ENCODE peak calls at places on chromosomes 2 and 18, in nine cellular contexts. One of them, this sample, is unnamed.

GRCh38 chr2:68936462-68936861 is 16.2 kb downstream of the GKN2 start:
- DNase-seq in RWPE1: peak
- DNase-seq in NB4: no peak
- DNase-seq in fibroblast of lung: no peak
- DNase-seq in brain microvascular endothelial cell: peak
- DNase-seq in upper lobe of right lung: no peak
- DNase-seq in mesothelial cell of epicardium: no peak
- DNase-seq in psoas muscle: no peak
- DNase-seq in astrocyte: peak
- DNase-seq in this sample: peak

GRCh38 chr2:10883880-10884529 is 27.7 kb upstream of the KCNF1 start:
- DNase-seq in brain microvascular endothelial cell: no peak
- DNase-seq in fibroblast of lung: no peak
- DNase-seq in astrocyte: no peak
- DNase-seq in psoas muscle: no peak
- DNase-seq in upper lobe of right lung: no peak
- DNase-seq in NB4: no peak
- DNase-seq in mesothelial cell of epicardium: no peak
- DNase-seq in RWPE1: no peak
- DNase-seq in this sample: no peak

GRCh38 chr2:104404546-104404945 is 449.4 kb upstream of the POU3F3 start:
- DNase-seq in mesothelial cell of epicardium: no peak
- DNase-seq in NB4: no peak
- DNase-seq in RWPE1: no peak
- DNase-seq in psoas muscle: no peak
- DNase-seq in astrocyte: no peak
- DNase-seq in upper lobe of right lung: no peak
- DNase-seq in fibroblast of lung: no peak
- DNase-seq in brain microvascular endothelial cell: no peak
- DNase-seq in this sample: no peak

GRCh38 chr2:66466435-66466834 is 31.5 kb downstream of the MEIS1 start:
- DNase-seq in mesothelial cell of epicardium: no peak
- DNase-seq in NB4: no peak
- DNase-seq in brain microvascular endothelial cell: no peak
- DNase-seq in upper lobe of right lung: no peak
- DNase-seq in psoas muscle: no peak
- DNase-seq in astrocyte: no peak
- DNase-seq in fibroblast of lung: no peak
- DNase-seq in RWPE1: no peak
- DNase-seq in this sample: no peak

GRCh38 chr2:873651-874580 is 76.7 kb upstream of the SNTG2 start:
- DNase-seq in psoas muscle: no peak
- DNase-seq in fibroblast of lung: no peak
- DNase-seq in astrocyte: no peak
- DNase-seq in upper lobe of right lung: peak
- DNase-seq in brain microvascular endothelial cell: no peak
- DNase-seq in mesothelial cell of epicardium: no peak
- DNase-seq in NB4: no peak
- DNase-seq in RWPE1: no peak
- DNase-seq in this sample: no peak

GRCh38 chr2:98650998-98651397 is 42.6 kb downstream of the UNC50 start:
- DNase-seq in mesothelial cell of epicardium: no peak
- DNase-seq in brain microvascular endothelial cell: no peak
- DNase-seq in upper lobe of right lung: no peak
- DNase-seq in psoas muscle: no peak
- DNase-seq in RWPE1: no peak
- DNase-seq in astrocyte: no peak
- DNase-seq in NB4: no peak
- DNase-seq in fibroblast of lung: no peak
- DNase-seq in this sample: no peak

GRCh38 chr18:4284528-4284927 is 170.6 kb downstream of the DLGAP1 start:
- DNase-seq in mesothelial cell of epicardium: no peak
- DNase-seq in upper lobe of right lung: no peak
- DNase-seq in fibroblast of lung: no peak
- DNase-seq in RWPE1: no peak
- DNase-seq in brain microvascular endothelial cell: no peak
- DNase-seq in astrocyte: no peak
- DNase-seq in NB4: no peak
- DNase-seq in psoas muscle: no peak
- DNase-seq in this sample: no peak

GRCh38 chr18:63199743-63200241 is 119.8 kb downstream of the BCL2 start:
- DNase-seq in upper lobe of right lung: no peak
- DNase-seq in fibroblast of lung: no peak
- DNase-seq in psoas muscle: no peak
- DNase-seq in NB4: no peak
- DNase-seq in brain microvascular endothelial cell: no peak
- DNase-seq in mesothelial cell of epicardium: no peak
- DNase-seq in astrocyte: no peak
- DNase-seq in RWPE1: no peak
- DNase-seq in this sample: no peak

GRCh38 chr2:187091664-187092063 is 242.7 kb upstream of the ZSWIM2 start:
- DNase-seq in mesothelial cell of epicardium: no peak
- DNase-seq in RWPE1: no peak
- DNase-seq in astrocyte: peak
- DNase-seq in NB4: no peak
- DNase-seq in brain microvascular endothelial cell: no peak
- DNase-seq in psoas muscle: no peak
- DNase-seq in fibroblast of lung: no peak
- DNase-seq in upper lobe of right lung: no peak
- DNase-seq in this sample: no peak

GRCh38 chr2:212773808-212774339 is 235.3 kb upstream of the ERBB4 start:
- DNase-seq in RWPE1: no peak
- DNase-seq in astrocyte: no peak
- DNase-seq in fibroblast of lung: no peak
- DNase-seq in mesothelial cell of epicardium: no peak
- DNase-seq in upper lobe of right lung: no peak
- DNase-seq in psoas muscle: no peak
- DNase-seq in NB4: no peak
- DNase-seq in brain microvascular endothelial cell: no peak
- DNase-seq in this sample: no peak

GRCh38 chr2:212777020-212777491 is 238.5 kb upstream of the ERBB4 start:
- DNase-seq in brain microvascular endothelial cell: peak
- DNase-seq in RWPE1: peak
- DNase-seq in psoas muscle: no peak
- DNase-seq in upper lobe of right lung: no peak
- DNase-seq in mesothelial cell of epicardium: no peak
- DNase-seq in NB4: peak
- DNase-seq in fibroblast of lung: peak
- DNase-seq in astrocyte: peak
- DNase-seq in this sample: peak
- TF ChIP-seq CTCF in brain microvascular endothelial cell: peak
- TF ChIP-seq CTCF in RWPE1: peak
- TF ChIP-seq CTCF in psoas muscle: peak
- TF ChIP-seq CTCF in upper lobe of right lung: peak
- TF ChIP-seq CTCF in mesothelial cell of epicardium: no peak
- TF ChIP-seq CTCF in NB4: peak
- TF ChIP-seq CTCF in fibroblast of lung: peak
- TF ChIP-seq CTCF in astrocyte: peak
- TF ChIP-seq CTCF in this sample: peak

DNA sequence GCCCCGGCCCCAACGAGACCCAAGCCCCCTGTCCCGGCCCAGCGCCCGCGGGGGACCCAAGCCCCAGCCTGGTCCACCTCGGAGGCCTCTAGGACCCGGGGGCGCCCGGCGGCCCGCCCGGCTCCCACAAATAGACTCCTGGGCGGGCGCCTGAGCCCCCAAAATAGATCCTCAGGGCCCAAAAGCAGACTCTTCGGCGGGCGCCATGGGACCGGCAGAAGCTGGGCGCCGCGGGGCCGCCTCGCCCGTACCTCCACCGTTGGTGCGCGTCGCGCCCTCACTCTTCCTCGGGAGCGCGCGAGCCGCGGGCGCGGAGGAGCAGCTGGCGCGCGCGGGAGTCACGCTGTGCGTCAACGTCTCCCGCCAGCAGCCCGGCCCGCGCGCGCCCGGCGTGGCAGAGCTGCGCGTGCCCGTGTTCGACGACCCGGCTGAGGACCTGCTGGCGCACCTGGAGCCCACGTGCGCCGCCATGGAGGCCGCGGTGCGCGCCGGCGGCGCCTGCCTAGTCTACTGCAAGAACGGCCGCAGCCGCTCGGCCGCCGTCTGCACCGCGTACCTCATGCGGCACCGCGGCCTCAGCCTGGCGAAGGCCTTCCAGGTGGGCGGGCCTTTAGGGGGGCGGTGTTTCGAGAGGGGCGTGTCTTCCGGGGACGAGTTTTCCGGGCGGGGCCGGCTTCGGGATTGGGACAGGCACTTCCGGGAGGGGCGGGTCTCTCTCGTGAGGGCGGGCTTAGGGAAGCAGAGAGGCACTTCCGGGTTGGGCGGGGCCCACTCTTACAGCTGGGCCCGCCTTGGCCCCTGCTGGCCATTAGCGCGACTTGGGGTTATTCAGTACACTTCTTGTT is 545 bp downstream of the DUSP28 start:
- DNase-seq in psoas muscle: peak
- DNase-seq in brain microvascular endothelial cell: peak
- DNase-seq in fibroblast of lung: peak
- DNase-seq in astrocyte: peak
- DNase-seq in mesothelial cell of epicardium: peak
- DNase-seq in NB4: peak
- DNase-seq in RWPE1: peak
- DNase-seq in upper lobe of right lung: peak
- DNase-seq in this sample: peak
- TF ChIP-seq CTCF in psoas muscle: peak
- TF ChIP-seq CTCF in brain microvascular endothelial cell: peak
- TF ChIP-seq CTCF in fibroblast of lung: peak
- TF ChIP-seq CTCF in astrocyte: no peak
- TF ChIP-seq CTCF in mesothelial cell of epicardium: peak
- TF ChIP-seq CTCF in NB4: no peak
- TF ChIP-seq CTCF in RWPE1: no peak
- TF ChIP-seq CTCF in upper lobe of right lung: peak
- TF ChIP-seq CTCF in this sample: no peak

GRCh38 chr18:47528343-47528742 is 276.9 kb upstream of the SKOR2 start:
- DNase-seq in fibroblast of lung: no peak
- DNase-seq in astrocyte: no peak
- DNase-seq in mesothelial cell of epicardium: no peak
- DNase-seq in RWPE1: no peak
- DNase-seq in brain microvascular endothelial cell: no peak
- DNase-seq in psoas muscle: no peak
- DNase-seq in upper lobe of right lung: no peak
- DNase-seq in NB4: peak
- DNase-seq in this sample: no peak

GRCh38 chr18:47530695-47531094 is 279.2 kb upstream of the SKOR2 start:
- DNase-seq in fibroblast of lung: no peak
- DNase-seq in psoas muscle: no peak
- DNase-seq in upper lobe of right lung: no peak
- DNase-seq in astrocyte: no peak
- DNase-seq in NB4: no peak
- DNase-seq in mesothelial cell of epicardium: no peak
- DNase-seq in RWPE1: no peak
- DNase-seq in brain microvascular endothelial cell: no peak
- DNase-seq in this sample: no peak

GRCh38 chr18:47526147-47526546 is 274.7 kb upstream of the SKOR2 start:
- DNase-seq in mesothelial cell of epicardium: no peak
- DNase-seq in fibroblast of lung: no peak
- DNase-seq in RWPE1: no peak
- DNase-seq in NB4: no peak
- DNase-seq in upper lobe of right lung: no peak
- DNase-seq in brain microvascular endothelial cell: no peak
- DNase-seq in psoas muscle: no peak
- DNase-seq in astrocyte: no peak
- DNase-seq in this sample: no peak

DNA sequence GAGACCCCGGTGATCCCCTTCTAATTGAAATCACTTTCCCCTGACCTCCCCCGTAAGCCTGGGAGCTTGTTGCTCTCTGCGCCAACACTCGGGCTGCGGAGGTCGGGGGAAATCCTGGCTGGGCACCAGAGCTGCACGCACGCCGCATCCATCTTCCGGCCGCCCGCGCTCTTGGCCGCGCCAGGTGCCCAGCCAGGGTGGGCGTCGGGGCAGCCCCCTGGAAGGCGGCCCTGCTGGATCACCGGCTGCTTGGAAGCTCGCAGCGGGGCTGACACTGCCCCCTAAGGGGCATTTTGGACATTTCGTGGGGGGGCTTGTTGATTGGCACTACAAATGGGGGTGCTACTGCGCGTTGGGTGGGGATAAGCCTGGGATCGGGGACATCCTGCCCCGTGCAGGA is 280.3 kb upstream of the SKOR2 start:
- DNase-seq in brain microvascular endothelial cell: no peak
- DNase-seq in upper lobe of right lung: no peak
- DNase-seq in mesothelial cell of epicardium: no peak
- DNase-seq in astrocyte: no peak
- DNase-seq in psoas muscle: no peak
- DNase-seq in fibroblast of lung: no peak
- DNase-seq in NB4: no peak
- DNase-seq in RWPE1: no peak
- DNase-seq in this sample: no peak
- TF ChIP-seq CTCF in brain microvascular endothelial cell: no peak
- TF ChIP-seq CTCF in upper lobe of right lung: peak
- TF ChIP-seq CTCF in mesothelial cell of epicardium: no peak
- TF ChIP-seq CTCF in astrocyte: no peak
- TF ChIP-seq CTCF in psoas muscle: no peak
- TF ChIP-seq CTCF in fibroblast of lung: no peak
- TF ChIP-seq CTCF in NB4: peak
- TF ChIP-seq CTCF in RWPE1: no peak
- TF ChIP-seq CTCF in this sample: no peak

GRCh38 chr18:9913526-9914333 is at the start of gene VAPA:
- DNase-seq in upper lobe of right lung: peak
- DNase-seq in fibroblast of lung: peak
- DNase-seq in brain microvascular endothelial cell: peak
- DNase-seq in RWPE1: peak
- DNase-seq in NB4: peak
- DNase-seq in mesothelial cell of epicardium: peak
- DNase-seq in psoas muscle: peak
- DNase-seq in astrocyte: peak
- DNase-seq in this sample: peak

GRCh38 chr18:9913151-9913525 is 678 bp upstream of the VAPA start:
- DNase-seq in RWPE1: no peak
- DNase-seq in NB4: no peak
- DNase-seq in astrocyte: peak
- DNase-seq in fibroblast of lung: no peak
- DNase-seq in brain microvascular endothelial cell: peak
- DNase-seq in upper lobe of right lung: no peak
- DNase-seq in mesothelial cell of epicardium: no peak
- DNase-seq in psoas muscle: no peak
- DNase-seq in this sample: no peak

GRCh38 chr18:9914584-9915290 is 921 bp downstream of the VAPA start:
- DNase-seq in RWPE1: peak
- DNase-seq in fibroblast of lung: peak
- DNase-seq in NB4: peak
- DNase-seq in brain microvascular endothelial cell: peak
- DNase-seq in mesothelial cell of epicardium: peak
- DNase-seq in upper lobe of right lung: peak
- DNase-seq in astrocyte: peak
- DNase-seq in psoas muscle: peak
- DNase-seq in this sample: peak

GRCh38 chr18:9915291-9916066 is 1.7 kb downstream of the VAPA start:
- DNase-seq in upper lobe of right lung: no peak
- DNase-seq in RWPE1: no peak
- DNase-seq in mesothelial cell of epicardium: no peak
- DNase-seq in astrocyte: no peak
- DNase-seq in psoas muscle: no peak
- DNase-seq in fibroblast of lung: no peak
- DNase-seq in brain microvascular endothelial cell: no peak
- DNase-seq in NB4: no peak
- DNase-seq in this sample: no peak

DNA sequence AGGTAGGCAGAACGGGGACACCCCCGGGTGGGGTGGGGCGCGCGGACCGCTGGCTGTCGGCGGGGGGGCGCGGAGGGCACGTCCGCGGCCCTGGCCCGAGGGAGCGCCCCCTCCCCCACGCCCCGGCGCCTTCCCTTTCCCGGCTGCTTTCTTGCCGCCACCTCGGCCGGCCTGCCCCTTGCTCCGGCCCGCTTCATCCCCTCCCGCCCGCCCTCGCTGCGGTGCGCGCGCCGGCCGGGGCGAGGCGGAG is 443 bp downstream of the VAPA start:
- DNase-seq in brain microvascular endothelial cell: no peak
- DNase-seq in NB4: peak
- DNase-seq in fibroblast of lung: no peak
- DNase-seq in RWPE1: no peak
- DNase-seq in mesothelial cell of epicardium: no peak
- DNase-seq in psoas muscle: no peak
- DNase-seq in astrocyte: no peak
- DNase-seq in upper lobe of right lung: no peak
- DNase-seq in this sample: no peak
- TF ChIP-seq CTCF in brain microvascular endothelial cell: no peak
- TF ChIP-seq CTCF in NB4: no peak
- TF ChIP-seq CTCF in fibroblast of lung: no peak
- TF ChIP-seq CTCF in RWPE1: no peak
- TF ChIP-seq CTCF in mesothelial cell of epicardium: no peak
- TF ChIP-seq CTCF in psoas muscle: no peak
- TF ChIP-seq CTCF in astrocyte: no peak
- TF ChIP-seq CTCF in upper lobe of right lung: no peak
- TF ChIP-seq CTCF in this sample: no peak